ENCODE peak calls at places on chromosomes 16 and 17, in nine cellular contexts. Y, G, M, R, O, P, X, E and I are unnamed samples.
A peak's percentile ranks its signal among the peaks of the same experiment; 100 is the strongest.

GRCh38 chr17:74051348-74051747 is 152.1 kb upstream of the RPL38 start:
- DNase-seq in Y (no peak), G (no peak), M (no peak), R (no peak), O (no peak), P (no peak), X (no peak), E (no peak), I (no peak)

GRCh38 chr17:81128774-81129173 is 36.5 kb upstream of the PVALEF start:
- DNase-seq in Y (no peak), G (no peak), M (no peak), R (no peak), O (no peak), P (no peak), X (no peak), E (no peak), I (no peak)

GRCh38 chr17:32604966-32605365 is 118.2 kb downstream of the CDK5R1 start:
- DNase-seq in Y (no peak), G (no peak), M (no peak), R (no peak), O (no peak), P (no peak), X (no peak), E (no peak), I (no peak)

GRCh38 chr17:64240741-64241347 is 22.2 kb downstream of the TEX2 start:
- DNase-seq in Y (peak; percentile 65), G (no peak), M (peak; percentile 87), R (no peak), O (peak; percentile 93), P (no peak), X (no peak), E (no peak), I (no peak)

GRCh38 chr17:46720408-46720807 is 98.1 kb downstream of the WNT3 start:
- DNase-seq in Y (no peak), G (no peak), M (no peak), R (no peak), O (no peak), P (no peak), X (no peak), E (no peak), I (no peak)

GRCh38 chr17:81993726-81994592 is 16.5 kb downstream of the ASPSCR1 start:
- DNase-seq in Y (no peak), G (no peak), M (no peak), R (no peak), O (no peak), P (no peak), X (no peak), E (no peak), I (no peak)

GRCh38 chr17:20035501-20035900 is 26.3 kb downstream of the SPECC1 start:
- DNase-seq in Y (no peak), G (no peak), M (no peak), R (no peak), O (no peak), P (no peak), X (no peak), E (no peak), I (no peak)

GRCh38 chr16:69417537-69418199 is 6.8 kb upstream of the CYB5B start:
- DNase-seq in Y (no peak), G (no peak), M (no peak), R (no peak), O (no peak), P (no peak), X (no peak), E (no peak), I (no peak)

GRCh38 chr16:35629001-35629400 is 2169.6 kb downstream of the TP53TG3F start:
- DNase-seq in Y (no peak), G (no peak), M (no peak), R (no peak), O (no peak), P (no peak), X (no peak), E (no peak), I (no peak)

GRCh38 chr16:998211-998610 is 16.6 kb downstream of the SOX8 start:
- DNase-seq in Y (no peak), G (no peak), M (no peak), R (no peak), O (no peak), P (no peak), X (no peak), E (no peak), I (no peak)

GRCh38 chr17:79036609-79037008 is 12.6 kb downstream of the C1QTNF1 start:
- DNase-seq in Y (peak; percentile 91), G (no peak), M (peak; percentile 79), R (no peak), O (peak; percentile 94), P (no peak), X (no peak), E (no peak), I (no peak)

GRCh38 chr16:57533366-57533617 is 3.1 kb downstream of the CCDC102A start:
- DNase-seq in Y (no peak), G (no peak), M (peak; percentile 61), R (no peak), O (no peak), P (no peak), X (peak; percentile 32), E (no peak), I (no peak)

DNA sequence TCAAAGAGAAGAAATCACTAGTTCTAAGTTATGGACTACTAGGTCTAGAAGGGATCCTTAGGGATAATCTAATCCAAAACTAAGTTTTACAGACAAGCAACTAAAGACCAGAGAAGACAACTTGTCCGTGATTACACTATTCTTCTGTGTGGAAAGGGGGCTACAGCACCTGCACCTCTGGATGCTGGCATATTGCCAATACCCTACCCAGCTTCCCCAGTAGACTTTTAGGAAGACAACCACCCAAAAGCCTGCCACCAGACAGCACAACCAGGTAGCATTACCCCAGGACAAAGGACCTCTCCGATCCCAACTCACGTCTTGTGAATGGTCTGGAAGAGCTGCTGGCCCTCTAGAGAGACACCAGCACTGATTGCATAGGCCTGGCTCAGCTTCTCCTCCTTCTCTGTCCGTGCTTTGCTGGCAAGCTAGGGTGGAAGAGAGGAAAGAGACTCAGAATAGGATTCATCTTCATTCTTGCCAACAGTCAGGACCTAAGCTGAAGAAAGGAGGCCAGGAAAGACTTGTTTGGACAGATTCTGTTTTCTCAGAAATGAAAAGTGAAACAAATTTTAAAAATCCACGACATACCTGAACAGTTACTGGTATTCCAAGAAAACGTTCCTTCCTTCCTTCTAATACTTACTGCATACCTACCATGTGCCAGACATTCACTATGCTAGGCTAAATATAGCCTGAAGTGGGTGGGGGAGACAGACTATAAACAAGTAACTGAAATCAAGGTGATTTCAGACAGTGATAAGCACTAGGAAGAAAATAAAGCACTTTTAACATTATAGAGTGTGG is 25.3 kb upstream of the TMEM101 start:
- DNase-seq in Y (peak; percentile 52), G (peak; percentile 50), M (no peak), R (no peak), O (peak; percentile 49), P (no peak), X (no peak), E (no peak), I (no peak)
- H3K4me3 ChIP-seq in Y (no peak overlapping the region), G (no peak overlapping the region), M (no peak overlapping the region), R (no peak overlapping the region), O (no peak overlapping the region), P (no peak overlapping the region), X (no peak overlapping the region), E (no peak overlapping the region), I (no peak overlapping the region)

DNA sequence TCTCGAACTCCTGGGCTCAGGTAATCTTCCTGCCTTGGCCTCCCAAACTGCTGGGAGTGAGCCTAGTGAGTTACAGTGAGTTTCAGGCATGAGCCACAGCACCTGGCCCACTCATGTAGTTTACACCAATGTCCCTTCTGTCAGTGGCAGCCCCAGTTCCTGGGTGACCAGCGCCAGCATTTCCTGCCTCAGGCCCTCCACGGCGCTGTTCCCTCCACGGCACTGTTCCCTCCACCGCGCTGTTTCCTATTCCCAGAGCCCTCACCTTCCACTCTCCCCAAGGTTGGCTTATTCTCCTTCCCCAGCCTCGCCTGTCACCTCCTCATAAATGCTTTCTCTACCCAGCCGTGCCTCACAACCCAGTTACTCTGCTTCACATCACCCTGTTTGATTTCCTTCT is 32.6 kb downstream of the ITGAE start:
- DNase-seq in Y (no peak), G (no peak), M (no peak), R (no peak), O (no peak), P (no peak), X (no peak), E (no peak), I (no peak)
- H3K27ac ChIP-seq in Y (no peak overlapping the region), G (no peak overlapping the region), M (no peak overlapping the region), R (no peak overlapping the region), O (no peak overlapping the region), P (no peak overlapping the region), X (no peak overlapping the region), E (no peak overlapping the region), I (peak overlapping the region; percentile 16)

DNA sequence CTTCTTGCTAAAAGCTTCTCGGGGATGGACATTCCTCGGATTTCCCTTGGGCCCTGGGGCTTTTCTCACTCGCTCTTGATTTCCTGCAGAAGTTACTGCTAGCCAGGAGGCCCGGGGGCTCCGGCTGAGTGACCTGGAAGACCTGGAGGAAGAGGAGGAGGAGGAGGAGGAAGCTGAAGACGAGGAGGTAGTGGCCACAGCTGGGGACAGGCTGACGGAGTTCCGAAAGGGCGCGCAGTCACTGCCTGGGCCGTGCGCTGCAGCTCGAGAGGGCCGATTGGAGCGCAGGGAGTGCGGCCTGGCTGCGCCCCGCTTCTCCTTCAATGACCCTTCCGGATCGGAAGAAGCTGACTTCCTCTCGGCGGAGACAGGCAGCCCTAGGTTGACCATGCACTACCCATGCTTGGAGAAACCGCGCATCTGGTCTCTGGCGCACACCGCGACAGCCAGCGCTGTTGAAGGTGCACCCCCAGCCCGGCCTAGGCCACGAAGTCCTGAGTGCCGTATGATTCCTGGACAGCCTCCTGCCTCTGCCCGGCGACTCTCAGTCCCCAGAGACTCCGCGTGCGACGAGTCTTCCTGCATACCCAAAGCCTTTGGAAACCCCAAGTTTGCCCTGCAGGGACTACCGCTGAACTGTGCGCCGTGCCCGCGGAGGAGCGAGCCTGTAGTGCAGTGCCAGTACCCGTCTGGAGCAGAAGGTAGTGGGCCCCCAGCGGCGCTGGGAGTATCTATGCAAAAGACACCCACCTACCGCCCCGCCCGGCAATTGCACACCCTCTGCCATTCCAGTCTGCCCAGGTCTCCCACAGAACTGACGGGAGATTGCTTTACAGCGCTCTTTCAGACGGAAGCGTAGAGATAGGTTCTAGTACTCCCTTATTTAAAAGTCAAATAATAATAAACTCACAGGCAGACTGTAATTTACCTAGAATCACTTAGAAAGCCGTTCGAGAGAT is 4.9 kb downstream of the IRX6 start:
- DNase-seq in Y (no peak), G (peak; percentile 22), M (no peak), R (peak; percentile 45), O (no peak), P (no peak), X (no peak), E (no peak), I (no peak)
- H3K4me3 ChIP-seq in Y (no peak overlapping the region), G (peak overlapping the region; percentile 3), M (no peak overlapping the region), R (no peak overlapping the region), O (no peak overlapping the region), P (no peak overlapping the region), X (no peak overlapping the region), E (no peak overlapping the region), I (no peak overlapping the region)

DNA sequence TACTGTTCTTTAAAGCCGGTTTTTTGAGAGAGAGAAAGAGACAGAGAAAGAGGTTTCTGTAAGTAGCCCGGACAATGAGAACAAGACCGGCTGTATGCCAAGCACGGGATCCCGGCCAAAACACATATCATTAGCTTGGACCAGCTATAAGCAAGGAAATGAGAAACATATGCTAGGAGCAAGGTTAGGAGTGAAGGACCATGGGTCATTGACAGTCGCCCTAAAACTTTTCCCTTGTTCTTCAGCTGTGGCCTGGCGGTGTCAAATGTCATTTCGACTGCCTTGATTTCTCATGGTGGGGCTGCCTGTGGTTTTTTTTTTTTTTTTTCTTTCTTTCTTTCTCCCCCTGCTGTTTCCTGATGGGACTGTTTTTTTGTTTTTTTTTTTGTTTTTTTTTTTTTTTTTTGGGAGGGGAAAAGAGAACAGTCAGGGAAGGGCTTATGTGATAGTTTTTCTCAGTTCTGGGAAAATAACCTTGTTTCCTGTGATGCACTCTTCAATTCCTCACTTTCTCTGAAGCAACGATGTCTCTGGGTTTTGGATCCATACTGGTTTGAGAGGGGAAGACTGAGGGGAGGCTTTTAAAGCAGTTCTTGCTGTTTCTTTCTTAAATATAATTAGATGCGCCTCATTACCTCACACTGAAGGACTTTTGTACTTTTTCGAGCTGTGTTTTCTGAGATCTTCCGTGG is 124.8 kb upstream of the ZFHX3 start:
- DNase-seq in Y (peak; percentile 42), G (peak; percentile 30), M (peak; percentile 86), R (no peak), O (peak; percentile 91), P (no peak), X (peak; percentile 71), E (peak; percentile 84), I (peak; percentile 64)
- H3K27ac ChIP-seq in Y (no peak overlapping the region), G (no peak overlapping the region), M (peak overlapping the region; percentile 94), R (no peak overlapping the region), O (peak overlapping the region; percentile 68), P (no peak overlapping the region), X (peak overlapping the region; percentile 67), E (peak overlapping the region; percentile 44), I (peak overlapping the region; percentile 58)